ENCODE peak calls at places on chromosomes 6 and 20, in six cellular contexts. One of them, this sample, is unnamed.

GRCh38 chr6:153790048-153790447 is 249.0 kb upstream of the OPRM1 start:
- DNase-seq in GM12878: no peak
- DNase-seq in astrocyte: peak; percentile 86
- DNase-seq in H9: peak; percentile 34
- DNase-seq in PC-3: peak; percentile 70
- DNase-seq in HCT116: peak; percentile 19
- DNase-seq in this sample: no peak

GRCh38 chr6:159094444-159095252 is 49.9 kb upstream of the TAGAP start:
- DNase-seq in H9: no peak
- DNase-seq in HCT116: no peak
- DNase-seq in PC-3: no peak
- DNase-seq in astrocyte: no peak
- DNase-seq in GM12878: no peak
- DNase-seq in this sample: peak; percentile 56

GRCh38 chr6:104685871-104686549 is 173.7 kb downstream of the HACE1 start:
- DNase-seq in GM12878: no peak
- DNase-seq in PC-3: no peak
- DNase-seq in astrocyte: no peak
- DNase-seq in H9: no peak
- DNase-seq in HCT116: no peak
- DNase-seq in this sample: no peak

GRCh38 chr6:56708810-56709597 is 66.3 kb upstream of the DST start:
- DNase-seq in PC-3: peak; percentile 85
- DNase-seq in astrocyte: peak; percentile 72
- DNase-seq in GM12878: no peak
- DNase-seq in HCT116: peak; percentile 66
- DNase-seq in H9: no peak
- DNase-seq in this sample: peak; percentile 84

GRCh38 chr6:70277480-70277879 is 25.4 kb downstream of the COL9A1 start:
- DNase-seq in H9: no peak
- DNase-seq in HCT116: no peak
- DNase-seq in GM12878: no peak
- DNase-seq in astrocyte: peak; percentile 1
- DNase-seq in PC-3: peak; percentile 27
- DNase-seq in this sample: no peak

GRCh38 chr6:41976794-41977484 is 35.3 kb upstream of the CCND3 start:
- DNase-seq in H9: no peak
- DNase-seq in GM12878: no peak
- DNase-seq in HCT116: no peak
- DNase-seq in PC-3: peak; percentile 84
- DNase-seq in astrocyte: peak; percentile 84
- DNase-seq in this sample: no peak

GRCh38 chr6:1525364-1526038 is 84.2 kb upstream of the FOXC1 start:
- DNase-seq in H9: no peak
- DNase-seq in PC-3: no peak
- DNase-seq in HCT116: no peak
- DNase-seq in GM12878: no peak
- DNase-seq in astrocyte: no peak
- DNase-seq in this sample: no peak

GRCh38 chr6:28161410-28162079 is 19.9 kb downstream of the ZKSCAN8 start:
- DNase-seq in GM12878: peak; percentile 40
- DNase-seq in H9: peak; percentile 93
- DNase-seq in astrocyte: peak; percentile 33
- DNase-seq in PC-3: no peak
- DNase-seq in HCT116: no peak
- DNase-seq in this sample: peak; percentile 94

GRCh38 chr6:105867280-105867679 is 218.9 kb upstream of the PRDM1 start:
- DNase-seq in PC-3: no peak
- DNase-seq in GM12878: no peak
- DNase-seq in astrocyte: no peak
- DNase-seq in H9: no peak
- DNase-seq in HCT116: no peak
- DNase-seq in this sample: no peak

GRCh38 chr6:7194657-7195056 is 86.9 kb downstream of the RREB1 start:
- DNase-seq in HCT116: no peak
- DNase-seq in PC-3: no peak
- DNase-seq in H9: no peak
- DNase-seq in GM12878: no peak
- DNase-seq in astrocyte: no peak
- DNase-seq in this sample: no peak

GRCh38 chr20:18252597-18253451 is 35.5 kb upstream of the ZNF133 start:
- DNase-seq in astrocyte: peak; percentile 29
- DNase-seq in H9: no peak
- DNase-seq in PC-3: peak; percentile 99
- DNase-seq in HCT116: peak; percentile 73
- DNase-seq in GM12878: no peak
- DNase-seq in this sample: no peak

GRCh38 chr6:62891065-62891647 is 320.1 kb upstream of the FKBP1C start:
- DNase-seq in HCT116: no peak
- DNase-seq in H9: no peak
- DNase-seq in GM12878: no peak
- DNase-seq in PC-3: peak; percentile 25
- DNase-seq in astrocyte: no peak
- DNase-seq in this sample: peak; percentile 69

GRCh38 chr6:164554700-164555479 is 754.5 kb downstream of the C6orf118 start:
- DNase-seq in PC-3: no peak
- DNase-seq in GM12878: no peak
- DNase-seq in HCT116: no peak
- DNase-seq in H9: no peak
- DNase-seq in astrocyte: no peak
- DNase-seq in this sample: no peak

GRCh38 chr6:107600936-107601335 is 111.0 kb downstream of the SOBP start:
- DNase-seq in HCT116: no peak
- DNase-seq in GM12878: no peak
- DNase-seq in PC-3: peak; percentile 80
- DNase-seq in astrocyte: peak; percentile 83
- DNase-seq in H9: peak; percentile 58
- DNase-seq in this sample: no peak

DNA sequence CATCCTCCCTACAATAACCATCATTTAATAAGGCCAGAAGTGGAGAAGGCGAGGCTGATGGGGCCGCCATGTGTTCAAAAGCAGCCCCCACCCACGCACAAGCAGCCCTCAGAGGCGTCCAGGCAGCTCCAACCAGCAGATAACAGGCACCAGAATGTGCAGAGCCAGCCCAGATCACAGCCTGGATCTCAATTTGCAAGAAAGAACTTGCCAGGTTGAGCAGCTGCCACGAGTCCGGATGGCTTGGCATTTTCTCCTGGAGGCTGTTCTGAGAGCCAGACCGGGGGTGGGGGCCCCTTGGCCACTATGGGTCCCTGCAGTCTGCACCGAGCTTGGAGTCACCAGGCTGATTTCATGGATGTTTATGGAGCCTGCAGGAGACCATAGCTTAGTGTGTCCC is 338.1 kb downstream of the PREX1 start:
- DNase-seq in GM12878: no peak
- DNase-seq in astrocyte: no peak
- DNase-seq in HCT116: no peak
- DNase-seq in PC-3: no peak
- DNase-seq in H9: no peak
- DNase-seq in this sample: no peak
- H3K4me1 ChIP-seq in GM12878: peaks cover 12% of the 10 kb centered on the region
- H3K4me1 ChIP-seq in astrocyte: no peaks in the 10 kb centered on the region
- H3K4me1 ChIP-seq in HCT116: peaks cover 14% of the 10 kb centered on the region
- H3K4me1 ChIP-seq in PC-3: peaks cover 41% of the 10 kb centered on the region
- H3K4me1 ChIP-seq in H9: no peaks in the 10 kb centered on the region
- H3K4me1 ChIP-seq in this sample: no peaks in the 10 kb centered on the region

GRCh38 chr20:59010995-59011873 is 4.2 kb upstream of the CTSZ start:
- DNase-seq in PC-3: peak; percentile 94
- DNase-seq in HCT116: no peak
- DNase-seq in H9: no peak
- DNase-seq in astrocyte: peak; percentile 91
- DNase-seq in GM12878: no peak
- DNase-seq in this sample: no peak
- H2AFZ ChIP-seq in PC-3: peak overlapping the region; percentile 75
- H2AFZ ChIP-seq in HCT116: no peak overlapping the region
- H2AFZ ChIP-seq in H9: no peak overlapping the region
- H2AFZ ChIP-seq in astrocyte: peak overlapping the region; percentile 57
- H2AFZ ChIP-seq in GM12878: no peak overlapping the region
- H2AFZ ChIP-seq in this sample: no peak overlapping the region

DNA sequence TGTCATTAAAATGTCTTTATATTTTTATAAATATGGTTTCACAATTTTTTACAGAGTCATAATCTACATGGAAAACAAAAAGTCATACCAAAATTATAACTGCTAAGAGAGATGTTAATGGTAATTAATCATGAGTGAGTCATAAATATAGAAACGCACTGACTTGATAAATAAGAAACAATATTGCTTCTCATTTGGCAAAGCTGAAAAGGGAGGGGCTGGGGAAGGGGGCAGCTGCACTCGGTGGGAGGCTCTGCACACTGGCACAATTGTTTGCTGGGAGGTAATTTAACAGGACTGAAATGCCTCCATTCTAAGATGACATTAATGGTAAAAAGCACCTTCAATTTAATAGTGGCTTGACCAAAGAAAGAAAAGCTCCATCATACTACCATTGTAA is 133.3 kb upstream of the AGPAT4 start:
- DNase-seq in PC-3: no peak
- DNase-seq in astrocyte: no peak
- DNase-seq in H9: no peak
- DNase-seq in GM12878: no peak
- DNase-seq in HCT116: no peak
- DNase-seq in this sample: no peak
- H3K4me1 ChIP-seq in PC-3: peaks cover 20% of the 10 kb centered on the region
- H3K4me1 ChIP-seq in astrocyte: peaks cover 19% of the 10 kb centered on the region
- H3K4me1 ChIP-seq in H9: no peaks in the 10 kb centered on the region
- H3K4me1 ChIP-seq in GM12878: no peaks in the 10 kb centered on the region
- H3K4me1 ChIP-seq in HCT116: peaks cover 17% of the 10 kb centered on the region
- H3K4me1 ChIP-seq in this sample: no peaks in the 10 kb centered on the region

DNA sequence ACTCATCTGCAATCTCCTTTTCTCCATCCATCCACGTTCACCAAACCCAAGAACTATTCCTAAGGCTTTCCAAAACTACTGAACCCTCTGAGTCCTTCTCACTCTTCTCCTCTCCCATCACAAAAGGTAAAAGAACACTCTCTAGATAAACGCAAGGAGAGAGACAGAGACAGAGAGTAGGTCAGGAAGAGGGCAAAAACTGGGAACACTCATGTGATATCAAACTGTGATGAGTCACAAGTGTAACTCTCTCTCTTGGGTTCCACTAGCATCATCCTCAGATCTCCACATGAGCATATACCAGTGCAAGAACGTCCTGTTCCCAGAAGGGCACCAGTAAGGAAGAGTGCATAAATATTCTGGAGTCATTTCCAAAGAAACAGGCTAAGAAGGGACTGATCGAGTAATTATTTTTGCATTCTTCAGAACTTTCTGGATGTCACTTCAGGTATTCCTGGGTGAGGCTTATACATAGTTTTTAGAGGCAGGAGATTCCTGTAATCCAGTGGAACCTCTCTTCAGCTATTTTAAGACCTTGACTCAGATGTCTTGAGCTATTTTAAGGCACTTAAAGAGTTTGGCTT is 47.3 kb upstream of the STXBP5 start:
- DNase-seq in H9: no peak
- DNase-seq in HCT116: no peak
- DNase-seq in astrocyte: peak; percentile 39
- DNase-seq in PC-3: no peak
- DNase-seq in GM12878: no peak
- DNase-seq in this sample: no peak
- H2AFZ ChIP-seq in H9: no peak overlapping the region
- H2AFZ ChIP-seq in HCT116: no peak overlapping the region
- H2AFZ ChIP-seq in astrocyte: no peak overlapping the region
- H2AFZ ChIP-seq in PC-3: no peak overlapping the region
- H2AFZ ChIP-seq in GM12878: no peak overlapping the region
- H2AFZ ChIP-seq in this sample: no peak overlapping the region

GRCh38 chr20:25033941-25034335 is 24.0 kb downstream of the ACSS1 start:
- DNase-seq in GM12878: no peak
- DNase-seq in PC-3: no peak
- DNase-seq in astrocyte: no peak
- DNase-seq in HCT116: no peak
- DNase-seq in H9: no peak
- DNase-seq in this sample: no peak

GRCh38 chr20:25037288-25038102 is 20.4 kb downstream of the ACSS1 start:
- DNase-seq in astrocyte: no peak
- DNase-seq in H9: no peak
- DNase-seq in GM12878: no peak
- DNase-seq in HCT116: no peak
- DNase-seq in PC-3: no peak
- DNase-seq in this sample: no peak

GRCh38 chr20:25038103-25038410 is 19.9 kb downstream of the ACSS1 start:
- DNase-seq in GM12878: no peak
- DNase-seq in PC-3: no peak
- DNase-seq in astrocyte: no peak
- DNase-seq in H9: no peak
- DNase-seq in HCT116: no peak
- DNase-seq in this sample: no peak

GRCh38 chr20:25036331-25036936 is 21.5 kb downstream of the ACSS1 start:
- DNase-seq in astrocyte: no peak
- DNase-seq in PC-3: no peak
- DNase-seq in HCT116: no peak
- DNase-seq in GM12878: no peak
- DNase-seq in H9: no peak
- DNase-seq in this sample: no peak

DNA sequence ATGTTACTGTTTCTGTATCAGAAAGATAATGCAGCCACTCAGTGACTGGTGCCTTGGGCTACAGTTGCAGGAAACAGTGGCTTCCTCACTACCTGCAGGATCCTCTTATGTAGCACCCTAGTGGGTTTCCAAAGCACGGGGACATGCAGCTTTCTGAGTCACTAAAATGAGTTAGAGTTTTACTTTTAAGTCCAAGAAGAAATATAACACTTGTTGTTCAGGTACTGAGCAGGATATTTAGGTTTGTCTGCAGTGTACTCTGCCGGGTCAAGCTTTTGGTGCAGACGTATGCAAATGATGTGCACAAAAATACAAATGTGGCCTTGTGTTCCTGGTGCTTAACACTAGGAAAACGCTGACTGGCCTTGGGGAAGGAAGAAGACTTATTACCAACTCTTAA is 22.0 kb downstream of the ACSS1 start:
- DNase-seq in H9: no peak
- DNase-seq in HCT116: no peak
- DNase-seq in PC-3: no peak
- DNase-seq in astrocyte: no peak
- DNase-seq in GM12878: no peak
- DNase-seq in this sample: no peak
- H3K4me1 ChIP-seq in H9: peaks cover 2% of the 10 kb centered on the region
- H3K4me1 ChIP-seq in HCT116: no peaks in the 10 kb centered on the region
- H3K4me1 ChIP-seq in PC-3: peaks cover 14% of the 10 kb centered on the region
- H3K4me1 ChIP-seq in astrocyte: peaks cover 8% of the 10 kb centered on the region
- H3K4me1 ChIP-seq in GM12878: peaks cover 26% of the 10 kb centered on the region
- H3K4me1 ChIP-seq in this sample: peaks cover 20% of the 10 kb centered on the region

GRCh38 chr6:140321891-140322290 is 947.4 kb upstream of the CITED2 start:
- DNase-seq in GM12878: no peak
- DNase-seq in H9: no peak
- DNase-seq in astrocyte: no peak
- DNase-seq in HCT116: no peak
- DNase-seq in PC-3: no peak
- DNase-seq in this sample: no peak

GRCh38 chr6:140319209-140319608 is 944.8 kb upstream of the CITED2 start:
- DNase-seq in astrocyte: peak; percentile 54
- DNase-seq in H9: no peak
- DNase-seq in PC-3: peak; percentile 4
- DNase-seq in GM12878: no peak
- DNase-seq in HCT116: no peak
- DNase-seq in this sample: no peak

GRCh38 chr6:140320799-140321099 is 946.3 kb upstream of the CITED2 start:
- DNase-seq in H9: no peak
- DNase-seq in GM12878: no peak
- DNase-seq in PC-3: no peak
- DNase-seq in astrocyte: no peak
- DNase-seq in HCT116: no peak
- DNase-seq in this sample: no peak

GRCh38 chr6:140318408-140318807 is 944.0 kb upstream of the CITED2 start:
- DNase-seq in H9: no peak
- DNase-seq in astrocyte: no peak
- DNase-seq in PC-3: no peak
- DNase-seq in GM12878: no peak
- DNase-seq in HCT116: no peak
- DNase-seq in this sample: no peak

GRCh38 chr6:140320081-140320798 is 945.8 kb upstream of the CITED2 start:
- DNase-seq in PC-3: no peak
- DNase-seq in H9: no peak
- DNase-seq in HCT116: no peak
- DNase-seq in astrocyte: peak; percentile 19
- DNase-seq in GM12878: no peak
- DNase-seq in this sample: no peak
- H2AFZ ChIP-seq in PC-3: no peak overlapping the region
- H2AFZ ChIP-seq in H9: no peak overlapping the region
- H2AFZ ChIP-seq in HCT116: no peak overlapping the region
- H2AFZ ChIP-seq in astrocyte: no peak overlapping the region
- H2AFZ ChIP-seq in GM12878: peak overlapping the region; percentile 71
- H2AFZ ChIP-seq in this sample: no peak overlapping the region